ENCODE peak calls at places on chromosome 2, in six cellular contexts. One of them, this sample, is unnamed.

GRCh38 chr2:235541838-235542549 is 48.2 kb downstream of the AGAP1 start:
- DNase-seq in RWPE2: no peak
- DNase-seq in heart left ventricle: no peak
- DNase-seq in heart right ventricle: no peak
- DNase-seq in A549: no peak
- DNase-seq in ovary: no peak
- DNase-seq in this sample: no peak

GRCh38 chr2:147487286-147487979 is 357.4 kb upstream of the ACVR2A start:
- DNase-seq in RWPE2: no peak
- DNase-seq in heart left ventricle: no peak
- DNase-seq in heart right ventricle: no peak
- DNase-seq in A549: no peak
- DNase-seq in ovary: no peak
- DNase-seq in this sample: no peak

GRCh38 chr2:135984199-135985017 is 1.0 kb downstream of the DARS1 start:
- DNase-seq in RWPE2: no peak
- DNase-seq in heart left ventricle: no peak
- DNase-seq in heart right ventricle: no peak
- DNase-seq in A549: no peak
- DNase-seq in ovary: no peak
- DNase-seq in this sample: no peak

GRCh38 chr2:230931556-230932231 is 6.7 kb upstream of the GPR55 start:
- DNase-seq in RWPE2: peak; percentile 52
- DNase-seq in heart left ventricle: no peak
- DNase-seq in heart right ventricle: no peak
- DNase-seq in A549: no peak
- DNase-seq in ovary: no peak
- DNase-seq in this sample: no peak

GRCh38 chr2:38264649-38265322 is 112.3 kb downstream of the ATL2 start:
- DNase-seq in RWPE2: no peak
- DNase-seq in heart left ventricle: no peak
- DNase-seq in heart right ventricle: no peak
- DNase-seq in A549: no peak
- DNase-seq in ovary: no peak
- DNase-seq in this sample: no peak

GRCh38 chr2:188295067-188295685 is 3.5 kb downstream of the GULP1 start:
- DNase-seq in RWPE2: no peak
- DNase-seq in heart left ventricle: no peak
- DNase-seq in heart right ventricle: no peak
- DNase-seq in A549: no peak
- DNase-seq in ovary: no peak
- DNase-seq in this sample: no peak

GRCh38 chr2:313991-314390 is 26.1 kb upstream of the ALKAL2 start:
- DNase-seq in RWPE2: no peak
- DNase-seq in heart left ventricle: no peak
- DNase-seq in heart right ventricle: no peak
- DNase-seq in A549: no peak
- DNase-seq in ovary: no peak
- DNase-seq in this sample: no peak

GRCh38 chr2:165667375-165667774 is 126.7 kb downstream of the GALNT3 start:
- DNase-seq in RWPE2: no peak
- DNase-seq in heart left ventricle: no peak
- DNase-seq in heart right ventricle: no peak
- DNase-seq in A549: no peak
- DNase-seq in ovary: no peak
- DNase-seq in this sample: no peak

GRCh38 chr2:75379811-75380210 is 180.5 kb upstream of the TACR1 start:
- DNase-seq in RWPE2: no peak
- DNase-seq in heart left ventricle: no peak
- DNase-seq in heart right ventricle: no peak
- DNase-seq in A549: no peak
- DNase-seq in ovary: no peak
- DNase-seq in this sample: no peak

GRCh38 chr2:149490296-149490695 is 97.3 kb downstream of the MMADHC start:
- DNase-seq in RWPE2: no peak
- DNase-seq in heart left ventricle: no peak
- DNase-seq in heart right ventricle: no peak
- DNase-seq in A549: no peak
- DNase-seq in ovary: no peak
- DNase-seq in this sample: no peak

GRCh38 chr2:170073288-170073687 is 104.7 kb upstream of the MYO3B start:
- DNase-seq in RWPE2: no peak
- DNase-seq in heart left ventricle: peak; percentile 54
- DNase-seq in heart right ventricle: peak; percentile 13
- DNase-seq in A549: no peak
- DNase-seq in ovary: peak; percentile 36
- DNase-seq in this sample: no peak

GRCh38 chr2:101341421-101341820 is 32.9 kb upstream of the RNF149 start:
- DNase-seq in RWPE2: no peak
- DNase-seq in heart left ventricle: no peak
- DNase-seq in heart right ventricle: peak; percentile 18
- DNase-seq in A549: no peak
- DNase-seq in ovary: no peak
- DNase-seq in this sample: no peak

GRCh38 chr2:126543081-126543480 is 112.9 kb upstream of the GYPC start:
- DNase-seq in RWPE2: no peak
- DNase-seq in heart left ventricle: no peak
- DNase-seq in heart right ventricle: no peak
- DNase-seq in A549: peak; percentile 7
- DNase-seq in ovary: no peak
- DNase-seq in this sample: no peak

GRCh38 chr2:164815071-164815793 is 26.4 kb downstream of the COBLL1 start:
- DNase-seq in RWPE2: no peak
- DNase-seq in heart left ventricle: no peak
- DNase-seq in heart right ventricle: no peak
- DNase-seq in A549: no peak
- DNase-seq in ovary: no peak
- DNase-seq in this sample: no peak

GRCh38 chr2:85853499-85854165 is 35.2 kb downstream of the ST3GAL5 start:
- DNase-seq in RWPE2: no peak
- DNase-seq in heart left ventricle: no peak
- DNase-seq in heart right ventricle: no peak
- DNase-seq in A549: no peak
- DNase-seq in ovary: no peak
- DNase-seq in this sample: no peak

GRCh38 chr2:149799296-149799695 is 211.7 kb upstream of the MMADHC start:
- DNase-seq in RWPE2: no peak
- DNase-seq in heart left ventricle: no peak
- DNase-seq in heart right ventricle: no peak
- DNase-seq in A549: peak; percentile 35
- DNase-seq in ovary: no peak
- DNase-seq in this sample: no peak

GRCh38 chr2:180677928-180678327 is 302.5 kb upstream of the UBE2E3 start:
- DNase-seq in RWPE2: no peak
- DNase-seq in heart left ventricle: no peak
- DNase-seq in heart right ventricle: no peak
- DNase-seq in A549: no peak
- DNase-seq in ovary: no peak
- DNase-seq in this sample: no peak

GRCh38 chr2:226002438-226002837 is 602.9 kb downstream of the NYAP2 start:
- DNase-seq in RWPE2: no peak
- DNase-seq in heart left ventricle: peak; percentile 36
- DNase-seq in heart right ventricle: no peak
- DNase-seq in A549: peak; percentile 83
- DNase-seq in ovary: no peak
- DNase-seq in this sample: peak; percentile 58

GRCh38 chr2:9199716-9200633 is 6.6 kb upstream of the ASAP2 start:
- DNase-seq in RWPE2: no peak
- DNase-seq in heart left ventricle: no peak
- DNase-seq in heart right ventricle: no peak
- DNase-seq in A549: no peak
- DNase-seq in ovary: no peak
- DNase-seq in this sample: no peak

GRCh38 chr2:31239842-31240198 is 5.9 kb downstream of the EHD3 start:
- DNase-seq in RWPE2: no peak
- DNase-seq in heart left ventricle: peak; percentile 89
- DNase-seq in heart right ventricle: peak; percentile 62
- DNase-seq in A549: no peak
- DNase-seq in ovary: no peak
- DNase-seq in this sample: peak; percentile 89

GRCh38 chr2:151560289-151560688 is 150.6 kb downstream of the RIF1 start:
- DNase-seq in RWPE2: no peak
- DNase-seq in heart left ventricle: peak; percentile 64
- DNase-seq in heart right ventricle: no peak
- DNase-seq in A549: peak; percentile 30
- DNase-seq in ovary: no peak
- DNase-seq in this sample: peak; percentile 60

GRCh38 chr2:101617786-101618185 is 79.7 kb upstream of the MAP4K4 start:
- DNase-seq in RWPE2: no peak
- DNase-seq in heart left ventricle: no peak
- DNase-seq in heart right ventricle: no peak
- DNase-seq in A549: no peak
- DNase-seq in ovary: no peak
- DNase-seq in this sample: no peak

GRCh38 chr2:69386376-69386775 is 651 bp downstream of the GFPT1 start:
- DNase-seq in RWPE2: no peak
- DNase-seq in heart left ventricle: no peak
- DNase-seq in heart right ventricle: no peak
- DNase-seq in A549: no peak
- DNase-seq in ovary: no peak
- DNase-seq in this sample: no peak

GRCh38 chr2:27683390-27684071 is 19.8 kb downstream of the SLC4A1AP start:
- DNase-seq in RWPE2: no peak
- DNase-seq in heart left ventricle: peak; percentile 54
- DNase-seq in heart right ventricle: peak; percentile 20
- DNase-seq in A549: peak; percentile 95
- DNase-seq in ovary: peak; percentile 76
- DNase-seq in this sample: peak; percentile 62

GRCh38 chr2:133674433-133675331 is 106.4 kb upstream of the NCKAP5 start:
- DNase-seq in RWPE2: no peak
- DNase-seq in heart left ventricle: peak; percentile 46
- DNase-seq in heart right ventricle: peak; percentile 25
- DNase-seq in A549: peak; percentile 43
- DNase-seq in ovary: peak; percentile 30
- DNase-seq in this sample: peak; percentile 30

GRCh38 chr2:191155608-191156071 is 4.8 kb upstream of the STAT4 start:
- DNase-seq in RWPE2: no peak
- DNase-seq in heart left ventricle: no peak
- DNase-seq in heart right ventricle: no peak
- DNase-seq in A549: peak; percentile 68
- DNase-seq in ovary: no peak
- DNase-seq in this sample: no peak

DNA sequence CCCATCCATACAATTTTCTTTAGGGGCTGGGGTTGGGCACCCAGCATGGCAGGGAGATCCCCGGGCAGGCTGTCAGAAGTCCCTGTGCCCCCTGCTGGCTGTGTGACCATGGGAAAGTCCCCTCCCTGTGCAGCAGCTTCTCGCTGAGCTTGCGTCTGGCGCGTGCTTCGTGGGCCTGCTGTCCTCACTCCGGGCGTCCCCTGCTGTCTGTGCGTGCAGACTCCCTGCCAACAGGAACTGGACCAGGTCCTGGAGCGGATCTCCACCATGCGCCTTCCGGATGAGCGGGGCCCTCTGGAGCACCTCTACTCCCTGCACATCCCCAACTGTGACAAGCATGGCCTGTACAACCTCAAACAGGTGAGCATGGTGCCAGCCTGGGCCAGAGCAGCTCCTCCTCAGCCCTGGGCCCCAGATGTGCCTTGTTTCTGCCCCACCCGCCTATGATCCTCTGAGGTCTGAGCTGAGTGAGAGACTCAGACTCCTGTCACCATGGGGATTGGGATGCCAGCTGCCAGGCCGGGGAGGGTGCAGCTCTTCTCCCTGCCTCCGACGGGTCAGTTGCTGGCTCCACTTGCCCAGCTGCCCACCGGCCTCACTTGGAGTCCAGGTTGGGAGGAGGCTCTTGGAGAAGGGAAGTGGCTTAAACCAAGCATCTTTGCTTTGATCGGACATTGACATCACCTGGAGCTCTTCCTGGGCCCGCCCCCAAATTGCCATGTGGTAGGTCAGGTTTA is 28.6 kb downstream of the IGFBP2 start:
- DNase-seq in RWPE2: no peak
- DNase-seq in heart left ventricle: no peak
- DNase-seq in heart right ventricle: no peak
- DNase-seq in A549: peak; percentile 12
- DNase-seq in ovary: no peak
- DNase-seq in this sample: no peak
- TF ChIP-seq CTCF in RWPE2: no peak
- TF ChIP-seq CTCF in heart left ventricle: peak; percentile 19
- TF ChIP-seq CTCF in heart right ventricle: peak; percentile 36
- TF ChIP-seq CTCF in A549: no peak
- TF ChIP-seq CTCF in ovary: no peak
- TF ChIP-seq CTCF in this sample: no peak

GRCh38 chr2:14306268-14306950 is 326.1 kb upstream of the LRATD1 start:
- DNase-seq in RWPE2: no peak
- DNase-seq in heart left ventricle: no peak
- DNase-seq in heart right ventricle: no peak
- DNase-seq in A549: no peak
- DNase-seq in ovary: no peak
- DNase-seq in this sample: no peak
- H3K9me3 ChIP-seq in RWPE2: no peaks in the 10 kb centered on the region
- H3K9me3 ChIP-seq in heart left ventricle: no peaks in the 10 kb centered on the region
- H3K9me3 ChIP-seq in heart right ventricle: no peaks in the 10 kb centered on the region
- H3K9me3 ChIP-seq in A549: peaks cover 5% of the 10 kb centered on the region
- H3K9me3 ChIP-seq in ovary: no peaks in the 10 kb centered on the region
- H3K9me3 ChIP-seq in this sample: no peaks in the 10 kb centered on the region

DNA sequence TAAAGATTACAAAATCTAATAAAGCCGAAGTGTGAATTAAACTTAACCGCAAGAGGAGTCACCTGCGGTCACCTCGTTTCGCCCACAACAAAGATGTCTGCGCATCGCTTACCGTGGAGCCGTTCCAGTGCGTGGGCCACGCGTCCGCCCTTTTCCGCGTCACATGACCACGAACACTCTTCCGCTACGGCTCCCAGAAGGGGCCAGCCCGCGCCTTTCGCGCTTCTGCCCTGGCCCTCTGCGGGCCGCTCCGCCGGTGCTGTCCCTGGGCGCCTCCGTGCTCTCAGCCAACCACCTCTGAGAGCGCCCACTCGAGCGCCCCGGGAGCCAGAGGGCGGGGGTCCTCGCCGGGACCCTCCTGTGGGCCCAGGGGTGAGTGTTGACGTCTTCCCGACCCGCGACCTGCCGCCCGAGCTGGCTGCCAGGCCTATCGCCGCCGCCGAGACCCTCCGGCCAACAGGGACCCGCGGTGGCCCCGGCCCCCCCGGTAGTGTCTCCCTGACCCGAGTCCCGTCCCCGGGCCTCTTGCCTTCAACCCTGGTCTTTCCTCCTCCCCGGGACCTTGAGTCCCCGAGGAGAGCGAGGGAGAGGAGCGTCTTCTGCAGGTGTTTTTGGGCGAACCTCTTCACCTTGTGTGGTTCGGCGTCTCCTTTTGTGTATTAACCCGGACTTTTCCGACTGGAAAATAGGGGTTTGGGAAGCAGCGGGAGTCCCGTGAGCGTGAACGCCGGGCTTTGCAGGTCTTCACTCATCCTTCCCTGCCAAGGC is at the start of gene MFF:
- DNase-seq in RWPE2: peak; percentile 88
- DNase-seq in heart left ventricle: peak; percentile 95
- DNase-seq in heart right ventricle: peak; percentile 92
- DNase-seq in A549: peak; percentile 96
- DNase-seq in ovary: peak; percentile 92
- DNase-seq in this sample: peak; percentile 93
- TF ChIP-seq CTCF in RWPE2: peak; percentile 50
- TF ChIP-seq CTCF in heart left ventricle: peak; percentile 4
- TF ChIP-seq CTCF in heart right ventricle: peak; percentile 35
- TF ChIP-seq CTCF in A549: peak; percentile 37
- TF ChIP-seq CTCF in ovary: peak; percentile 20
- TF ChIP-seq CTCF in this sample: peak; percentile 12

GRCh38 chr2:240615830-240616547 is 9.3 kb upstream of the GPR35 start:
- DNase-seq in RWPE2: peak; percentile 34
- DNase-seq in heart left ventricle: peak; percentile 13
- DNase-seq in heart right ventricle: no peak
- DNase-seq in A549: no peak
- DNase-seq in ovary: peak; percentile 19
- DNase-seq in this sample: peak; percentile 25
- H3K9me3 ChIP-seq in RWPE2: no peaks in the 10 kb centered on the region
- H3K9me3 ChIP-seq in heart left ventricle: no peaks in the 10 kb centered on the region
- H3K9me3 ChIP-seq in heart right ventricle: no peaks in the 10 kb centered on the region
- H3K9me3 ChIP-seq in A549: no peaks in the 10 kb centered on the region
- H3K9me3 ChIP-seq in ovary: no peaks in the 10 kb centered on the region
- H3K9me3 ChIP-seq in this sample: no peaks in the 10 kb centered on the region

This sample was measured in psoas muscle.